ENCODE peak calls at places on chromosomes 16 and 17, in ten cellular contexts. P is endodermal cell, E is fibroblast of the aortic adventitia, R is body of pancreas, X is H1, A is coronary artery, Q is progenitor cell of endocrine pancreas, N is PC-9, L is Calu3, D is neural crest cell. S is an unnamed sample.

GRCh38 chr17:44919885-44920564 is 4.7 kb upstream of the GFAP start:
- DNase-seq in P (peak; percentile 97), E (peak; percentile 86), R (peak; percentile 82), X (peak; percentile 80), A (peak; percentile 87), Q (peak; percentile 64), N (peak; percentile 74), L (peak; percentile 90), D (peak; percentile 60), S (peak; percentile 36)

GRCh38 chr17:61475726-61476125 is 23.5 kb downstream of the TBX4 start:
- DNase-seq in P (peak; percentile 24), E (peak; percentile 16), R (no peak), X (no peak), A (no peak), Q (no peak), N (no peak), L (no peak), D (no peak), S (no peak)

GRCh38 chr17:37259030-37259735 is 116.6 kb upstream of the C17orf78 start:
- DNase-seq in P (no peak), E (peak; percentile 42), R (no peak), X (no peak), A (no peak), Q (no peak), N (no peak), L (no peak), D (no peak), S (no peak)

GRCh38 chr16:85360323-85361277 is 248.3 kb upstream of the CIBAR2 start:
- DNase-seq in P (no peak), E (no peak), R (peak; percentile 79), X (no peak), A (no peak), Q (no peak), N (peak; percentile 70), L (peak; percentile 55), D (no peak), S (no peak)

GRCh38 chr17:17907469-17907868 is 64.7 kb downstream of the TOM1L2 start:
- DNase-seq in P (peak; percentile 36), E (no peak), R (no peak), X (no peak), A (no peak), Q (no peak), N (no peak), L (no peak), D (no peak), S (no peak)

GRCh38 chr17:18916816-18917496 is 35.0 kb upstream of the SLC5A10 start:
- DNase-seq in P (no peak), E (peak; percentile 10), R (no peak), X (no peak), A (no peak), Q (no peak), N (no peak), L (no peak), D (no peak), S (no peak)

GRCh38 chr16:86035906-86036305 is 136.9 kb downstream of the IRF8 start:
- DNase-seq in P (no peak), E (no peak), R (no peak), X (no peak), A (no peak), Q (no peak), N (no peak), L (no peak), D (no peak), S (no peak)

GRCh38 chr16:51012396-51012795 is 138.7 kb downstream of the SALL1 start:
- DNase-seq in P (peak; percentile 62), E (no peak), R (no peak), X (no peak), A (no peak), Q (no peak), N (no peak), L (peak; percentile 46), D (no peak), S (no peak)

GRCh38 chr16:3665508-3665907 is 11.0 kb downstream of the DNASE1 start:
- DNase-seq in P (no peak), E (no peak), R (no peak), X (no peak), A (no peak), Q (no peak), N (no peak), L (no peak), D (no peak), S (no peak)
- TF ChIP-seq CTCF in P (no peak), E (no peak), R (no peak), X (peak; percentile 27), A (no peak), Q (no peak), N (no peak), L (no peak), D (no peak), S (no peak)

GRCh38 chr17:48139948-48140347 is 32.4 kb downstream of the SNX11 start:
- DNase-seq in P (peak; percentile 46), E (no peak), R (no peak), X (no peak), A (no peak), Q (no peak), N (no peak), L (no peak), D (no peak), S (no peak)

GRCh38 chr17:48132375-48132774 is 24.8 kb downstream of the SNX11 start:
- DNase-seq in P (no peak), E (no peak), R (no peak), X (no peak), A (no peak), Q (no peak), N (no peak), L (no peak), D (no peak), S (no peak)

GRCh38 chr17:48143629-48144028 is 36.1 kb downstream of the SNX11 start:
- DNase-seq in P (peak; percentile 76), E (no peak), R (no peak), X (no peak), A (no peak), Q (no peak), N (no peak), L (no peak), D (no peak), S (no peak)

GRCh38 chr17:48134912-48135480 is 27.4 kb downstream of the SNX11 start:
- DNase-seq in P (peak; percentile 72), E (no peak), R (no peak), X (no peak), A (no peak), Q (no peak), N (no peak), L (no peak), D (no peak), S (no peak)

DNA sequence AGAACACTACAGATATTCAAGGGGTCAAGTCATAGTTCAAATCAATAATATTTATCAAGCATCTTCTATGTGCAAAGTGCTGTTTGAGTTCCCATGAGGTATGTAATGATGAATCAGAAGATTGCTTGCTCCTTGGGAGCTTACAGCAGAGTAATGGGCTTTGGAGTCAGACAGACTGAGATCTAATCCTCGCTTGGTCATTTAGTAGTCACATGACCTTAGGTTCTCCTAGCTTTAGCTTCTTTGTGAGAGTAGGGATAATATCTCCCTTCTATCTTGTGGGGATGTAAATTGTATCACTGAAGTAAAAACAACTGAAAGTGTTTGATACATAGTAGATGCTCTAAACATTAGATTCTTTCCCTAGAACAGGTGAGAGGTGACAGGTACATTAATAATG is 30.1 kb downstream of the SNX11 start:
- DNase-seq in P (no peak), E (no peak), R (no peak), X (no peak), A (no peak), Q (no peak), N (no peak), L (no peak), D (no peak), S (no peak)
- TF ChIP-seq CTCF in P (no peak), E (no peak), R (no peak), X (no peak), A (no peak), Q (no peak), N (no peak), L (no peak), D (no peak), S (no peak)

DNA sequence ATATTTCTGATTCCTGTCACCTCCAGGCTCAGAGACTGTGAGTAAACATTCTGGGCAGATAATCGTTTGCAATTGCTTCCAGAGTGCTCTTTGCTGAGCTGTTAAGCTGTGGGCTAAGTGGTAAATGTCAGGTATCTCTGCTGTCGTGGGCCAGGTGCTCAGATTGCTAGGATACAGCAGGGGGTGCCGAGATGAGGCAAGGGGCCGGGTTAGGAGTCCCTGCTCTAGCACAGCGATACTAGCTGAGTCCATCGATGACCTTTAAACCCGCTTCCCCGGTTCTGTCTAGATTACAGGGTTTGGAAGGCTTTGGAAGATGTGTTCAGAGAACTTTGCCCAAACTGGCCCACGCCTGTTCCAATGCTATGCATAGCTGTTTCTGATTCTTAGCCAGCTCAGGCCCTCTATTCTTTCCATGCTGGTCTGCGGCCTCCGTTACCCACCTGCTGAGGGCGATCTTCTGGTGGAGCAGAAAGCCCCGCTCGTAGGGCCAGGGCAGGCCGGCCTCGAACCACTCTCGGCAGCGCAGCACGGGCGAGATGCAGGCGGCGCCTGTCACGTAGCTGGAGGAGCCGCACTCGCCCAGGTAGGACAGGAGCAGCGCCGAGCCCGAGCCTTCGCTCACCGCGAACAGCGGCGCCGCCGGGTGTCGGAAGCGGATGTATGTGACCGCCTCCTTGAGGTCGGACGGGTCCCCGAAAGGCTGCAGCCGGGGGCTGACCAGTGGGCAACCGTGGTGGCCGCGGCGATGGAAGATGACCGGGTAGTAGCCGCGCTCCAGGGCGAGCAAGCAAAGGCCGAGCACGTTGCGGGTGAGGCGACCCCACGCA is 979 bp downstream of the ABHD15 start:
- DNase-seq in P (peak; percentile 93), E (no peak), R (peak; percentile 55), X (no peak), A (peak; percentile 74), Q (no peak), N (peak; percentile 55), L (peak; percentile 59), D (no peak), S (peak; percentile 52)
- TF ChIP-seq CTCF in P (peak; percentile 58), E (no peak), R (no peak), X (peak; percentile 20), A (no peak), Q (peak; percentile 28), N (no peak), L (peak; percentile 43), D (peak; percentile 35), S (no peak)

GRCh38 chr16:70678121-70678897 is 7.5 kb downstream of the MTSS2 start:
- DNase-seq in P (no peak), E (no peak), R (no peak), X (no peak), A (no peak), Q (no peak), N (no peak), L (no peak), D (no peak), S (no peak)

GRCh38 chr16:70681382-70682238 is 4.2 kb downstream of the MTSS2 start:
- DNase-seq in P (no peak), E (no peak), R (no peak), X (no peak), A (no peak), Q (no peak), N (no peak), L (no peak), D (peak; percentile 57), S (no peak)

GRCh38 chr16:70678898-70679652 is 6.8 kb downstream of the MTSS2 start:
- DNase-seq in P (no peak), E (no peak), R (no peak), X (no peak), A (no peak), Q (no peak), N (no peak), L (no peak), D (no peak), S (no peak)

GRCh38 chr16:70680495-70681381 is 5.1 kb downstream of the MTSS2 start:
- DNase-seq in P (no peak), E (no peak), R (no peak), X (no peak), A (no peak), Q (no peak), N (no peak), L (no peak), D (no peak), S (no peak)

DNA sequence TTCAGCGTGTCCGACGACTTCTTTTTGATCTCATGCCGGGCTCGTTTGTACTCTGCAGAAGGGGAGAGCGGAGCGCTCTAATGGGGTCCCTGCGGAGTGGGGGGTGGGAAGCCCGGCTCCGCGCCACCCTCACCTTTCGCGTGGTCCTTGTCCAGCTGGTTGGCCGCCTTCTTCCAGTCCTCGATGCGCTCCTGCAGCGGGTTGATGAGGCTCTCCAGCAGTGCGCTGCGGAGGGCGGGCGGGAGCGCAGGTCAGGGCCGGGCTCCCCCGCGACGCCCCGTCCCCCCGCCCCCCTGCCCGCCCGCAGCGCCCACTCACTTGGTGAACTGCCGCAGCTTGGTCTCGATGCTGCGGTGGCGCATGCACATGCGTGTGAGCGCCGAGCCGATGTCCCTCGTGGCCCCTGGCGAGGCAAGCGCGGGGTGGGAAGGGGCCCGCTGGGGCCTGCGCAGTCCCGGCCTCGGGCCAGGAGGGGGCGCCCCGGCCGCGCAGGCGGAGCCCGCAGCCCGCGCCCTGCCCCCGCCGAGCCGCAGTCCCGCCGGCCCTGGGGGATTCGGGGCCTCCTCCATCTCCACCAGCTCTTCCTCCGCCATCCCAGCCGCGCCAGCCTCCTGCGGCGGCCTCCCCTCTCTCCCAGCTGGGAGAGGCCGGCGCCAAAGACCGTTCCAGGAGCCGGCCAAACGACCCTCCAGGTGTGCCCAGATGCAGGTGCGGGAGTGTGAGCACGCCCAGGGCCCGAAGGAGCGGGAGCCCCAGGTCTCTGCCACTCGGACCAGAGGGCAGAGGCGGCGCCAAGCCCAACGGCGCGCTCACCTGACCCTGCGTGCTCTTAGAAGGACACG is 6.0 kb downstream of the MTSS2 start:
- DNase-seq in P (peak; percentile 87), E (no peak), R (no peak), X (peak; percentile 84), A (no peak), Q (no peak), N (no peak), L (no peak), D (no peak), S (no peak)
- TF ChIP-seq CTCF in P (peak; percentile 80), E (peak; percentile 30), R (no peak), X (no peak), A (peak; percentile 44), Q (peak; percentile 58), N (no peak), L (no peak), D (peak; percentile 64), S (no peak)